ENCODE peak calls at places on chromosomes 12 and 14, in five cellular contexts. One of them, this sample, is unnamed.

GRCh38 chr14:68192935-68193334 is 373.4 kb downstream of the RAD51B start:
- DNase-seq in WTC11: no peak
- DNase-seq in Caco-2: no peak
- DNase-seq in progenitor cell of endocrine pancreas: no peak
- DNase-seq in fibroblast of pulmonary artery: no peak
- DNase-seq in this sample: no peak

GRCh38 chr14:21514341-21514740 is 3.2 kb upstream of the METTL3 start:
- DNase-seq in progenitor cell of endocrine pancreas: no peak
- DNase-seq in WTC11: no peak
- DNase-seq in Caco-2: no peak
- DNase-seq in fibroblast of pulmonary artery: no peak
- DNase-seq in this sample: no peak

GRCh38 chr14:98633380-98633779 is 638.6 kb downstream of the BCL11B start:
- DNase-seq in Caco-2: no peak
- DNase-seq in progenitor cell of endocrine pancreas: no peak
- DNase-seq in fibroblast of pulmonary artery: no peak
- DNase-seq in WTC11: no peak
- DNase-seq in this sample: peak; percentile 3

GRCh38 chr12:78232756-78233155 is 402.1 kb downstream of the NAV3 start:
- DNase-seq in WTC11: no peak
- DNase-seq in progenitor cell of endocrine pancreas: no peak
- DNase-seq in Caco-2: no peak
- DNase-seq in fibroblast of pulmonary artery: no peak
- DNase-seq in this sample: no peak

GRCh38 chr12:99390707-99391106 is 256.8 kb upstream of the GARIN6 start:
- DNase-seq in fibroblast of pulmonary artery: no peak
- DNase-seq in Caco-2: no peak
- DNase-seq in WTC11: peak; percentile 79
- DNase-seq in progenitor cell of endocrine pancreas: no peak
- DNase-seq in this sample: no peak

GRCh38 chr14:104935026-104935650 is 10.5 kb downstream of the PLD4 start:
- DNase-seq in progenitor cell of endocrine pancreas: no peak
- DNase-seq in WTC11: peak; percentile 6
- DNase-seq in fibroblast of pulmonary artery: no peak
- DNase-seq in Caco-2: no peak
- DNase-seq in this sample: no peak

GRCh38 chr12:68378859-68379628 is 46.9 kb upstream of the MDM1 start:
- DNase-seq in Caco-2: no peak
- DNase-seq in WTC11: no peak
- DNase-seq in fibroblast of pulmonary artery: peak; percentile 37
- DNase-seq in progenitor cell of endocrine pancreas: no peak
- DNase-seq in this sample: peak; percentile 23

GRCh38 chr12:93127107-93127560 is 198.0 kb upstream of the EEA1 start:
- DNase-seq in Caco-2: no peak
- DNase-seq in progenitor cell of endocrine pancreas: no peak
- DNase-seq in WTC11: no peak
- DNase-seq in fibroblast of pulmonary artery: no peak
- DNase-seq in this sample: no peak

GRCh38 chr12:78580296-78580695 is 284.3 kb upstream of the SYT1 start:
- DNase-seq in Caco-2: no peak
- DNase-seq in progenitor cell of endocrine pancreas: no peak
- DNase-seq in WTC11: no peak
- DNase-seq in fibroblast of pulmonary artery: no peak
- DNase-seq in this sample: no peak

GRCh38 chr12:107990325-107990724 is 138.8 kb upstream of the WSCD2 start:
- DNase-seq in WTC11: peak; percentile 74
- DNase-seq in progenitor cell of endocrine pancreas: peak; percentile 30
- DNase-seq in fibroblast of pulmonary artery: peak; percentile 16
- DNase-seq in Caco-2: peak; percentile 60
- DNase-seq in this sample: no peak

GRCh38 chr12:133217219-133217618 is 18.5 kb downstream of the ANHX start:
- DNase-seq in progenitor cell of endocrine pancreas: no peak
- DNase-seq in fibroblast of pulmonary artery: no peak
- DNase-seq in Caco-2: no peak
- DNase-seq in WTC11: no peak
- DNase-seq in this sample: no peak

GRCh38 chr12:118055144-118055557 is 5.8 kb downstream of the WSB2 start:
- DNase-seq in WTC11: peak; percentile 77
- DNase-seq in fibroblast of pulmonary artery: peak; percentile 48
- DNase-seq in progenitor cell of endocrine pancreas: no peak
- DNase-seq in Caco-2: peak; percentile 77
- DNase-seq in this sample: no peak

GRCh38 chr12:94338395-94338794 is 121.3 kb downstream of the CEP83 start:
- DNase-seq in progenitor cell of endocrine pancreas: no peak
- DNase-seq in fibroblast of pulmonary artery: no peak
- DNase-seq in Caco-2: no peak
- DNase-seq in WTC11: no peak
- DNase-seq in this sample: no peak

GRCh38 chr12:7121324-7121723 is 7.4 kb downstream of the RBP5 start:
- DNase-seq in Caco-2: peak; percentile 34
- DNase-seq in progenitor cell of endocrine pancreas: no peak
- DNase-seq in WTC11: no peak
- DNase-seq in fibroblast of pulmonary artery: no peak
- DNase-seq in this sample: no peak

GRCh38 chr14:92507174-92507768 is 6.3 kb upstream of the RIN3 start:
- DNase-seq in WTC11: no peak
- DNase-seq in fibroblast of pulmonary artery: no peak
- DNase-seq in Caco-2: no peak
- DNase-seq in progenitor cell of endocrine pancreas: no peak
- DNase-seq in this sample: no peak

GRCh38 chr14:39467889-39468524 is 35.8 kb upstream of the FBXO33 start:
- DNase-seq in WTC11: peak; percentile 69
- DNase-seq in progenitor cell of endocrine pancreas: no peak
- DNase-seq in Caco-2: peak; percentile 64
- DNase-seq in fibroblast of pulmonary artery: peak; percentile 57
- DNase-seq in this sample: peak; percentile 59

GRCh38 chr12:6438345-6438744 is 6.4 kb upstream of the CD27 start:
- DNase-seq in progenitor cell of endocrine pancreas: no peak
- DNase-seq in WTC11: no peak
- DNase-seq in Caco-2: peak; percentile 15
- DNase-seq in fibroblast of pulmonary artery: no peak
- DNase-seq in this sample: no peak

GRCh38 chr12:53710098-53710497 is 17.2 kb downstream of the CALCOCO1 start:
- DNase-seq in Caco-2: no peak
- DNase-seq in fibroblast of pulmonary artery: no peak
- DNase-seq in WTC11: no peak
- DNase-seq in progenitor cell of endocrine pancreas: no peak
- DNase-seq in this sample: no peak

GRCh38 chr14:95233702-95234241 is 76.4 kb upstream of the DICER1 start:
- DNase-seq in progenitor cell of endocrine pancreas: no peak
- DNase-seq in fibroblast of pulmonary artery: no peak
- DNase-seq in Caco-2: no peak
- DNase-seq in WTC11: no peak
- DNase-seq in this sample: no peak

GRCh38 chr12:44296624-44297197 is 460.8 kb downstream of the TMEM117 start:
- DNase-seq in fibroblast of pulmonary artery: no peak
- DNase-seq in Caco-2: peak; percentile 84
- DNase-seq in progenitor cell of endocrine pancreas: no peak
- DNase-seq in WTC11: no peak
- DNase-seq in this sample: no peak

GRCh38 chr14:85414142-85414541 is 115.8 kb upstream of the FLRT2 start:
- DNase-seq in fibroblast of pulmonary artery: peak; percentile 35
- DNase-seq in Caco-2: no peak
- DNase-seq in WTC11: no peak
- DNase-seq in progenitor cell of endocrine pancreas: no peak
- DNase-seq in this sample: no peak

GRCh38 chr12:58242803-58243628 is 301.6 kb downstream of the ATP23 start:
- DNase-seq in Caco-2: no peak
- DNase-seq in WTC11: no peak
- DNase-seq in progenitor cell of endocrine pancreas: no peak
- DNase-seq in fibroblast of pulmonary artery: no peak
- DNase-seq in this sample: no peak

GRCh38 chr14:68521952-68522509 is 270.8 kb downstream of the ZFP36L1 start:
- DNase-seq in WTC11: no peak
- DNase-seq in Caco-2: no peak
- DNase-seq in fibroblast of pulmonary artery: no peak
- DNase-seq in progenitor cell of endocrine pancreas: no peak
- DNase-seq in this sample: no peak

GRCh38 chr12:114265036-114265435 is 140.9 kb downstream of the TBX5 start:
- DNase-seq in WTC11: no peak
- DNase-seq in progenitor cell of endocrine pancreas: no peak
- DNase-seq in fibroblast of pulmonary artery: no peak
- DNase-seq in Caco-2: no peak
- DNase-seq in this sample: no peak

GRCh38 chr12:65948320-65949008 is 124.2 kb downstream of the HMGA2 start:
- DNase-seq in progenitor cell of endocrine pancreas: no peak
- DNase-seq in Caco-2: no peak
- DNase-seq in fibroblast of pulmonary artery: peak; percentile 99
- DNase-seq in WTC11: no peak
- DNase-seq in this sample: peak; percentile 52

GRCh38 chr14:77006127-77006526 is 22.4 kb downstream of the IRF2BPL start:
- DNase-seq in WTC11: no peak
- DNase-seq in Caco-2: no peak
- DNase-seq in fibroblast of pulmonary artery: no peak
- DNase-seq in progenitor cell of endocrine pancreas: no peak
- DNase-seq in this sample: no peak

GRCh38 chr12:613996-614726 is 49.1 kb downstream of the NINJ2 start:
- DNase-seq in WTC11: peak; percentile 41
- DNase-seq in progenitor cell of endocrine pancreas: no peak
- DNase-seq in Caco-2: peak; percentile 64
- DNase-seq in fibroblast of pulmonary artery: peak; percentile 26
- DNase-seq in this sample: no peak

GRCh38 chr12:69284131-69284530 is 44.8 kb downstream of the CPSF6 start:
- DNase-seq in WTC11: peak; percentile 70
- DNase-seq in progenitor cell of endocrine pancreas: peak; percentile 16
- DNase-seq in Caco-2: peak; percentile 47
- DNase-seq in fibroblast of pulmonary artery: peak; percentile 81
- DNase-seq in this sample: no peak

GRCh38 chr14:74574092-74574438 is 38.0 kb downstream of the LTBP2 start:
- DNase-seq in progenitor cell of endocrine pancreas: no peak
- DNase-seq in WTC11: no peak
- DNase-seq in fibroblast of pulmonary artery: no peak
- DNase-seq in Caco-2: no peak
- DNase-seq in this sample: no peak

GRCh38 chr14:75711796-75712211 is 50.8 kb downstream of the TTLL5 start:
- DNase-seq in WTC11: peak; percentile 13
- DNase-seq in fibroblast of pulmonary artery: peak; percentile 87
- DNase-seq in Caco-2: peak; percentile 60
- DNase-seq in progenitor cell of endocrine pancreas: peak; percentile 13
- DNase-seq in this sample: no peak

GRCh38 chr14:75714993-75715392 is 53.9 kb downstream of the TTLL5 start:
- DNase-seq in WTC11: no peak
- DNase-seq in progenitor cell of endocrine pancreas: no peak
- DNase-seq in fibroblast of pulmonary artery: no peak
- DNase-seq in Caco-2: no peak
- DNase-seq in this sample: no peak

GRCh38 chr14:75718199-75718598 is 57.2 kb downstream of the TTLL5 start:
- DNase-seq in WTC11: no peak
- DNase-seq in fibroblast of pulmonary artery: no peak
- DNase-seq in Caco-2: no peak
- DNase-seq in progenitor cell of endocrine pancreas: no peak
- DNase-seq in this sample: no peak

GRCh38 chr14:75717729-75718128 is 56.7 kb downstream of the TTLL5 start:
- DNase-seq in fibroblast of pulmonary artery: no peak
- DNase-seq in Caco-2: no peak
- DNase-seq in progenitor cell of endocrine pancreas: no peak
- DNase-seq in WTC11: no peak
- DNase-seq in this sample: peak; percentile 94

GRCh38 chr14:75715926-75716780 is 55.1 kb downstream of the TTLL5 start:
- DNase-seq in fibroblast of pulmonary artery: no peak
- DNase-seq in progenitor cell of endocrine pancreas: no peak
- DNase-seq in WTC11: no peak
- DNase-seq in Caco-2: no peak
- DNase-seq in this sample: no peak
- TF ChIP-seq CTCF in fibroblast of pulmonary artery: no peak
- TF ChIP-seq CTCF in progenitor cell of endocrine pancreas: no peak
- TF ChIP-seq CTCF in WTC11: no peak
- TF ChIP-seq CTCF in Caco-2: no peak
- TF ChIP-seq CTCF in this sample: no peak

GRCh38 chr12:95943231-95943842 is at the start of gene AMDHD1:
- DNase-seq in progenitor cell of endocrine pancreas: peak; percentile 60
- DNase-seq in fibroblast of pulmonary artery: peak; percentile 40
- DNase-seq in WTC11: peak; percentile 65
- DNase-seq in Caco-2: peak; percentile 52
- DNase-seq in this sample: peak; percentile 6
- TF ChIP-seq CTCF in progenitor cell of endocrine pancreas: peak; percentile 44
- TF ChIP-seq CTCF in fibroblast of pulmonary artery: peak; percentile 2
- TF ChIP-seq CTCF in WTC11: no peak
- TF ChIP-seq CTCF in Caco-2: peak; percentile 32
- TF ChIP-seq CTCF in this sample: peak; percentile 34

GRCh38 chr12:3123729-3124128 is 46.5 kb downstream of the TSPAN9 start:
- DNase-seq in Caco-2: no peak
- DNase-seq in progenitor cell of endocrine pancreas: no peak
- DNase-seq in fibroblast of pulmonary artery: peak; percentile 18
- DNase-seq in WTC11: no peak
- DNase-seq in this sample: no peak

GRCh38 chr12:3125674-3126073 is 48.5 kb downstream of the TSPAN9 start:
- DNase-seq in fibroblast of pulmonary artery: no peak
- DNase-seq in progenitor cell of endocrine pancreas: no peak
- DNase-seq in Caco-2: no peak
- DNase-seq in WTC11: no peak
- DNase-seq in this sample: no peak

GRCh38 chr12:3124917-3125316 is 47.7 kb downstream of the TSPAN9 start:
- DNase-seq in Caco-2: no peak
- DNase-seq in WTC11: no peak
- DNase-seq in progenitor cell of endocrine pancreas: no peak
- DNase-seq in fibroblast of pulmonary artery: no peak
- DNase-seq in this sample: no peak

GRCh38 chr12:3120701-3121100 is 43.5 kb downstream of the TSPAN9 start:
- DNase-seq in WTC11: no peak
- DNase-seq in progenitor cell of endocrine pancreas: no peak
- DNase-seq in fibroblast of pulmonary artery: no peak
- DNase-seq in Caco-2: no peak
- DNase-seq in this sample: no peak

DNA sequence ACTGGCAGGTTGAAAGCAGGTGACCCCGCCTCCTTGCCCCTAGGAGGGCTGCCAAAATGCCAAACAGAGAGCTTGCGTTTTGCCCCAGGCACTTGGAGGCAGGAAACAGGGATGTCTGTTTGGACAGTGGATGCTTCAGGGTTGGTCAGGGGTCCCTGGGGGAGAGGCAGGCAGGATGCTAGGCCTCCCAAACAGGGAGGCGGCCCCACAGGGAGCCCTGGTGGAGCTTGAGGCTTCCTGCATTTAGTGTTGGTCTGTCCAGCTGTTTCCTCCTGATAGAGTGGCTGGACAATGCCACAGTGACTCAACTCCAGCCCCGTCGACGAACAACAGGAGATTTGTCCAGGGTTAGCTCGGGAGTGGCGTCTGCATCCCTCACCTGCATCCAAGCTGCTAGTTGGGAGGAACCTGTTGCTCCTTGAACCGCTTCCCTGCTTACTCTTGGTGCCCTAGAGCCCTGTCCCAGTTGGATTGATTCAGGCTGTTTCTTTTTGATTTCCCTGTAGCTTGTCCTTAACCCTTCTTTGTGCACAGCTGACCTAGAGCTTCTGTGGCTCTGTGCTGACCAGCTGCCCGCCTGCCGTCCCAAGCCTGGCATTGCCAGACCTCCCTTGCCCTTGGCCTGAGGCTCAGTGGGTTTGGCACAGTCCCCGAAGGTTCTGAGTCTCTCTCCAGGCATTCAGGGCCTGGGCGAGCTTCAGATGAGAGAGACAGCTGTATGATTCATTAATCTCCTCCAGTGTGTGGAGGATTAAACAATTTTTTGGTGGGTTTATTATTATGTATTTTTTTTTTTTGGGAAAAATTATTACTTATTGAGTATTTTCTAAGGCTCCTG is 45.9 kb downstream of the TSPAN9 start:
- DNase-seq in progenitor cell of endocrine pancreas: no peak
- DNase-seq in Caco-2: no peak
- DNase-seq in WTC11: peak; percentile 13
- DNase-seq in fibroblast of pulmonary artery: peak; percentile 80
- DNase-seq in this sample: peak; percentile 37
- TF ChIP-seq CTCF in progenitor cell of endocrine pancreas: no peak
- TF ChIP-seq CTCF in Caco-2: no peak
- TF ChIP-seq CTCF in WTC11: no peak
- TF ChIP-seq CTCF in fibroblast of pulmonary artery: peak; percentile 43
- TF ChIP-seq CTCF in this sample: no peak

GRCh38 chr12:120231316-120232011 is 30.6 kb upstream of the RPLP0 start:
- DNase-seq in progenitor cell of endocrine pancreas: no peak
- DNase-seq in Caco-2: peak; percentile 75
- DNase-seq in fibroblast of pulmonary artery: peak; percentile 90
- DNase-seq in WTC11: peak; percentile 53
- DNase-seq in this sample: peak; percentile 89
- TF ChIP-seq CTCF in progenitor cell of endocrine pancreas: no peak
- TF ChIP-seq CTCF in Caco-2: no peak
- TF ChIP-seq CTCF in fibroblast of pulmonary artery: peak; percentile 14
- TF ChIP-seq CTCF in WTC11: no peak
- TF ChIP-seq CTCF in this sample: no peak